ENCODE peak calls at places on chromosomes 12 and 14, in seven cellular contexts. P is trophoblast cell; W is esophagus muscularis mucosa; T is sigmoid colon; M is CD8-positive, alpha-beta T cell; Z is tibial nerve; I is aorta. G is an unnamed sample.
A peak's percentile ranks its signal among the peaks of the same experiment; 100 is the strongest.

GRCh38 chr12:107372229-107372658 is 278.9 kb upstream of the CRY1 start:
- DNase-seq in P (no peak), W (no peak), T (no peak), M (peak; percentile 48), Z (peak; percentile 5), I (no peak), G (peak; percentile 30)

GRCh38 chr14:102219316-102219715 is 79.6 kb downstream of the WDR20 start:
- DNase-seq in P (no peak), W (no peak), T (no peak), M (no peak), Z (no peak), I (peak; percentile 43), G (no peak)

GRCh38 chr12:114668151-114668891 is 15.7 kb downstream of the TBX3 start:
- DNase-seq in P (peak; percentile 91), W (no peak), T (peak; percentile 84), M (no peak), Z (peak; percentile 65), I (peak; percentile 89), G (no peak)

GRCh38 chr12:31585271-31585670 is 5.7 kb downstream of the DENND5B start:
- DNase-seq in P (peak; percentile 25), W (no peak), T (no peak), M (no peak), Z (no peak), I (no peak), G (no peak)

GRCh38 chr12:5946388-5946787 is 1.3 kb upstream of the ANO2 start:
- DNase-seq in P (no peak), W (no peak), T (no peak), M (no peak), Z (no peak), I (no peak), G (no peak)

GRCh38 chr12:69719336-69720316 is 19.0 kb upstream of the RAB3IP start:
- DNase-seq in P (no peak), W (no peak), T (no peak), M (no peak), Z (no peak), I (no peak), G (no peak)

GRCh38 chr12:1662761-1663439 is 28.0 kb upstream of the ADIPOR2 start:
- DNase-seq in P (peak; percentile 84), W (no peak), T (peak; percentile 78), M (peak; percentile 32), Z (no peak), I (no peak), G (peak; percentile 38)

GRCh38 chr12:98229539-98229921 is 285.9 kb upstream of the TMPO start:
- DNase-seq in P (no peak), W (no peak), T (no peak), M (no peak), Z (no peak), I (no peak), G (no peak)

GRCh38 chr12:131239384-131240094 is 285.8 kb downstream of the ADGRD1 start:
- DNase-seq in P (no peak), W (no peak), T (no peak), M (no peak), Z (no peak), I (no peak), G (no peak)

GRCh38 chr12:113471619-113472171 is at the start of gene LHX5:
- DNase-seq in P (no peak), W (no peak), T (no peak), M (no peak), Z (no peak), I (no peak), G (no peak)

GRCh38 chr14:25048170-25049126 is 1.5 kb downstream of the STXBP6 start:
- DNase-seq in P (no peak), W (no peak), T (peak; percentile 89), M (no peak), Z (peak; percentile 50), I (no peak), G (no peak)

DNA sequence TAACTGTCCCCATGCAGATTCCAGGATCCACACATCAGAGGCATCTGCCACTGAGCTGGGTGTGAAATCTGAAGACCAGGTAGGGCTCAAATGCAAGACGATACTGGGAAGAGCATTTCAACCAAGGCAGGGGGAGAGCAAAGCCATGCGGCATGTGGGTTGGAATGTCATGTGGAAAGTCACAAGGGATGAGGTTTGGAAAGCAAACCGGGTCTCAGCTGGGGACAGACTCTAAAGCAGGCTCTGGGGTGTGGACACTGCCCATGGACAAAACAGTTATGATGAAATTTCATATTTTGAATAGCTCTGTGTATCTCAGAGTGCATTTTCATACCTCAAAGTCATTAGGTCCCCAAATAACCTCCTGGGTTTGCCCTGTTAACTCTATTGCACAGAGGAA is 556.9 kb downstream of the BCL11B start:
- DNase-seq in P (no peak), W (no peak), T (no peak), M (no peak), Z (no peak), I (no peak), G (no peak)
- H3K9me3 ChIP-seq in P (no peaks in the 10 kb centered on the region), W (no peaks in the 10 kb centered on the region), T (no peaks in the 10 kb centered on the region), M (no peaks in the 10 kb centered on the region), Z (no peaks in the 10 kb centered on the region), I (no peaks in the 10 kb centered on the region), G (no peaks in the 10 kb centered on the region)

GRCh38 chr14:33855672-33856071 is 95.2 kb downstream of the EGLN3 start:
- DNase-seq in P (no peak), W (no peak), T (no peak), M (no peak), Z (no peak), I (no peak), G (no peak)
- H3K9me3 ChIP-seq in P (no peaks in the 10 kb centered on the region), W (no peaks in the 10 kb centered on the region), T (no peaks in the 10 kb centered on the region), M (no peaks in the 10 kb centered on the region), Z (no peaks in the 10 kb centered on the region), I (no peaks in the 10 kb centered on the region), G (no peaks in the 10 kb centered on the region)

DNA sequence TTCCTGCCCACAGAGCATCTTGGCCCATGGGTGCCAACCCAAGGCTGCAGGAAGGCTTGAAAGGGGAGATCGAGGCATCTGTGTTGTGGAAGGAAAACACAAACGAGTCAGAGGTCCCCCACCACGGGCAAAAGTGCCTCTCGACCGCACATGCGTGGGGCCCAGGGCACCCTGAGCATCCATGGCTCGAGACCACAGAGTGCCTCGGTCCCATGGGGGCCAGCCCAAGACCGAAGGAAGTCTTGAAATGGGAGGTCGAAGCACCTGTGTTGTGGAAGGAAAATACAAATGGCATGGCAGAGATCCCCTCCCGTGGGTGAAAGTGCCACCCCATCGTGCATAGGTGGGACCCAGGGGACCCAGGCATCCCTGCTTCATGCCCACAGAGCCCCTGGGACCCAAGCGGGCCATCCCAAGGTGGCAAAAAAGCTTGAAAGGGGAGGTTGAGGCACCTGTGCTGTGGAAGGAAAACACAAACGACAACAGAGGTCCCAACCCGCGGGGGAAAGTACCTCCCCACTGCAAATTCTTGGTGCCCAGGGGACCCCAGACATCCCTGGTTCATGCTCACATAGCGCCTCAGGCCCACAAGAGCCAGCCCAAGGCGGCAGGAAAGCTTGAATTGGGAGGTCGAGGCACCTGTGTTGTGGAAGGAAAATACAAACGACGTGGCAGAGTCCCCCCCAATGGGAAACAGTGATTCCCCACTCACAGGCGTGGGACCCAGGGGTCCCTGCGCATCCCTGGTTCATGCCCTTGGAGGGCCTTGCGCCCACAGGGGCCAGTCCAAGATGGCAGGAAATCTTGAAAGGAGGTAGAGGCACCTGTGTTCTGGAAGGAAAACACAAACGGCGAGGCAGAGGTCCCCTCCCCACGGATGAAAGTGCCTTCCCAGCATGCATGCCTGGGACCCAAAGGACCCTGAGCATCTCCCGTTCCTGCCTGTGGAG is 373.0 kb downstream of the ALG10 start:
- DNase-seq in P (no peak), W (peak; percentile 74), T (peak; percentile 46), M (peak; percentile 2), Z (no peak), I (peak; percentile 38), G (peak; percentile 2)
- H3K9me3 ChIP-seq in P (peaks cover 98% of the 10 kb centered on the region), W (peaks cover 69% of the 10 kb centered on the region), T (peaks cover 29% of the 10 kb centered on the region), M (no peaks in the 10 kb centered on the region), Z (no peaks in the 10 kb centered on the region), I (peaks cover 3% of the 10 kb centered on the region), G (no peaks in the 10 kb centered on the region)

GRCh38 chr14:84401631-84402030 is 1128.3 kb upstream of the FLRT2 start:
- DNase-seq in P (no peak), W (no peak), T (no peak), M (no peak), Z (no peak), I (no peak), G (no peak)

GRCh38 chr14:84399296-84399910 is 1130.5 kb upstream of the FLRT2 start:
- DNase-seq in P (no peak), W (no peak), T (no peak), M (no peak), Z (no peak), I (peak; percentile 75), G (no peak)

GRCh38 chr14:84403585-84403984 is 1126.4 kb upstream of the FLRT2 start:
- DNase-seq in P (no peak), W (no peak), T (no peak), M (no peak), Z (no peak), I (no peak), G (no peak)

GRCh38 chr14:84397621-84398020 is 1132.3 kb upstream of the FLRT2 start:
- DNase-seq in P (no peak), W (no peak), T (no peak), M (no peak), Z (no peak), I (no peak), G (no peak)
- H3K9me3 ChIP-seq in P (no peaks in the 10 kb centered on the region), W (no peaks in the 10 kb centered on the region), T (peaks cover 3% of the 10 kb centered on the region), M (no peaks in the 10 kb centered on the region), Z (no peaks in the 10 kb centered on the region), I (no peaks in the 10 kb centered on the region), G (peaks cover 2% of the 10 kb centered on the region)

GRCh38 chr14:52269100-52269499 is 1.6 kb downstream of the PTGDR start:
- DNase-seq in P (no peak), W (no peak), T (no peak), M (no peak), Z (no peak), I (no peak), G (no peak)
- H3K9me3 ChIP-seq in P (peaks cover 2% of the 10 kb centered on the region), W (no peaks in the 10 kb centered on the region), T (no peaks in the 10 kb centered on the region), M (no peaks in the 10 kb centered on the region), Z (no peaks in the 10 kb centered on the region), I (no peaks in the 10 kb centered on the region), G (no peaks in the 10 kb centered on the region)